ENCODE peak calls at places on chromosome 16, in nine cellular contexts. One of them, this sample, is unnamed.

GRCh38 chr16:24906199-24906808 is 60.5 kb downstream of the SLC5A11 start:
- DNase-seq in GM10248: no peak
- DNase-seq in nephron progenitor cell: no peak
- DNase-seq in type B pancreatic cell: no peak
- DNase-seq in cardiac fibroblast: peak
- DNase-seq in foreskin fibroblast: peak
- DNase-seq in CD8-positive, alpha-beta T cell: no peak
- DNase-seq in WERI-Rb-1: no peak
- DNase-seq in lower leg skin: no peak
- DNase-seq in this sample: no peak

GRCh38 chr16:78455861-78456260 is 356.4 kb downstream of the WWOX start:
- DNase-seq in type B pancreatic cell: no peak
- DNase-seq in WERI-Rb-1: no peak
- DNase-seq in CD8-positive, alpha-beta T cell: no peak
- DNase-seq in GM10248: no peak
- DNase-seq in nephron progenitor cell: no peak
- DNase-seq in cardiac fibroblast: no peak
- DNase-seq in lower leg skin: no peak
- DNase-seq in foreskin fibroblast: no peak
- DNase-seq in this sample: no peak

GRCh38 chr16:70493863-70494770 is 29.2 kb downstream of the COG4 start:
- DNase-seq in type B pancreatic cell: no peak
- DNase-seq in WERI-Rb-1: no peak
- DNase-seq in CD8-positive, alpha-beta T cell: no peak
- DNase-seq in nephron progenitor cell: no peak
- DNase-seq in cardiac fibroblast: no peak
- DNase-seq in GM10248: no peak
- DNase-seq in lower leg skin: no peak
- DNase-seq in foreskin fibroblast: peak
- DNase-seq in this sample: no peak

GRCh38 chr16:3256876-3257465 is 538 bp upstream of the MEFV start:
- DNase-seq in CD8-positive, alpha-beta T cell: no peak
- DNase-seq in lower leg skin: no peak
- DNase-seq in WERI-Rb-1: no peak
- DNase-seq in GM10248: no peak
- DNase-seq in type B pancreatic cell: no peak
- DNase-seq in cardiac fibroblast: peak
- DNase-seq in foreskin fibroblast: peak
- DNase-seq in nephron progenitor cell: no peak
- DNase-seq in this sample: no peak

GRCh38 chr16:85486256-85486915 is 126.7 kb upstream of the GSE1 start:
- DNase-seq in GM10248: no peak
- DNase-seq in cardiac fibroblast: no peak
- DNase-seq in lower leg skin: no peak
- DNase-seq in nephron progenitor cell: no peak
- DNase-seq in type B pancreatic cell: no peak
- DNase-seq in CD8-positive, alpha-beta T cell: no peak
- DNase-seq in foreskin fibroblast: no peak
- DNase-seq in WERI-Rb-1: no peak
- DNase-seq in this sample: no peak

GRCh38 chr16:30382398-30383015 is at the start of gene SEPTIN1:
- DNase-seq in CD8-positive, alpha-beta T cell: peak
- DNase-seq in WERI-Rb-1: no peak
- DNase-seq in type B pancreatic cell: no peak
- DNase-seq in foreskin fibroblast: no peak
- DNase-seq in nephron progenitor cell: no peak
- DNase-seq in cardiac fibroblast: no peak
- DNase-seq in lower leg skin: no peak
- DNase-seq in GM10248: peak
- DNase-seq in this sample: no peak

GRCh38 chr16:14509055-14509454 is 121.0 kb downstream of the PARN start:
- DNase-seq in foreskin fibroblast: no peak
- DNase-seq in CD8-positive, alpha-beta T cell: no peak
- DNase-seq in type B pancreatic cell: no peak
- DNase-seq in cardiac fibroblast: peak
- DNase-seq in lower leg skin: no peak
- DNase-seq in WERI-Rb-1: no peak
- DNase-seq in nephron progenitor cell: no peak
- DNase-seq in GM10248: no peak
- DNase-seq in this sample: no peak

GRCh38 chr16:4212207-4212933 is 29.5 kb downstream of the SRL start:
- DNase-seq in type B pancreatic cell: no peak
- DNase-seq in WERI-Rb-1: no peak
- DNase-seq in foreskin fibroblast: no peak
- DNase-seq in CD8-positive, alpha-beta T cell: no peak
- DNase-seq in lower leg skin: no peak
- DNase-seq in GM10248: no peak
- DNase-seq in nephron progenitor cell: no peak
- DNase-seq in cardiac fibroblast: no peak
- DNase-seq in this sample: no peak

GRCh38 chr16:27859020-27859419 is 204.5 kb downstream of the GSG1L start:
- DNase-seq in cardiac fibroblast: no peak
- DNase-seq in CD8-positive, alpha-beta T cell: no peak
- DNase-seq in nephron progenitor cell: no peak
- DNase-seq in type B pancreatic cell: no peak
- DNase-seq in WERI-Rb-1: peak
- DNase-seq in lower leg skin: no peak
- DNase-seq in foreskin fibroblast: no peak
- DNase-seq in GM10248: no peak
- DNase-seq in this sample: no peak
- TF ChIP-seq CTCF in cardiac fibroblast: no peak
- TF ChIP-seq CTCF in CD8-positive, alpha-beta T cell: no peak
- TF ChIP-seq CTCF in nephron progenitor cell: no peak
- TF ChIP-seq CTCF in type B pancreatic cell: no peak
- TF ChIP-seq CTCF in WERI-Rb-1: peak
- TF ChIP-seq CTCF in lower leg skin: no peak
- TF ChIP-seq CTCF in foreskin fibroblast: no peak
- TF ChIP-seq CTCF in GM10248: no peak
- TF ChIP-seq CTCF in this sample: no peak

GRCh38 chr16:22933173-22933572 is 119.2 kb downstream of the HS3ST2 start:
- DNase-seq in foreskin fibroblast: peak
- DNase-seq in type B pancreatic cell: no peak
- DNase-seq in nephron progenitor cell: no peak
- DNase-seq in WERI-Rb-1: no peak
- DNase-seq in CD8-positive, alpha-beta T cell: no peak
- DNase-seq in lower leg skin: no peak
- DNase-seq in cardiac fibroblast: peak
- DNase-seq in GM10248: no peak
- DNase-seq in this sample: no peak
- TF ChIP-seq CTCF in foreskin fibroblast: no peak
- TF ChIP-seq CTCF in type B pancreatic cell: no peak
- TF ChIP-seq CTCF in nephron progenitor cell: no peak
- TF ChIP-seq CTCF in WERI-Rb-1: no peak
- TF ChIP-seq CTCF in CD8-positive, alpha-beta T cell: no peak
- TF ChIP-seq CTCF in lower leg skin: no peak
- TF ChIP-seq CTCF in cardiac fibroblast: no peak
- TF ChIP-seq CTCF in GM10248: no peak
- TF ChIP-seq CTCF in this sample: no peak

GRCh38 chr16:75093598-75094540 is 22.7 kb downstream of the LDHD start:
- DNase-seq in type B pancreatic cell: no peak
- DNase-seq in CD8-positive, alpha-beta T cell: no peak
- DNase-seq in foreskin fibroblast: no peak
- DNase-seq in cardiac fibroblast: no peak
- DNase-seq in lower leg skin: no peak
- DNase-seq in WERI-Rb-1: no peak
- DNase-seq in GM10248: no peak
- DNase-seq in nephron progenitor cell: no peak
- DNase-seq in this sample: no peak
- TF ChIP-seq CTCF in type B pancreatic cell: no peak
- TF ChIP-seq CTCF in CD8-positive, alpha-beta T cell: no peak
- TF ChIP-seq CTCF in foreskin fibroblast: no peak
- TF ChIP-seq CTCF in cardiac fibroblast: no peak
- TF ChIP-seq CTCF in lower leg skin: no peak
- TF ChIP-seq CTCF in WERI-Rb-1: no peak
- TF ChIP-seq CTCF in GM10248: no peak
- TF ChIP-seq CTCF in nephron progenitor cell: no peak
- TF ChIP-seq CTCF in this sample: no peak

DNA sequence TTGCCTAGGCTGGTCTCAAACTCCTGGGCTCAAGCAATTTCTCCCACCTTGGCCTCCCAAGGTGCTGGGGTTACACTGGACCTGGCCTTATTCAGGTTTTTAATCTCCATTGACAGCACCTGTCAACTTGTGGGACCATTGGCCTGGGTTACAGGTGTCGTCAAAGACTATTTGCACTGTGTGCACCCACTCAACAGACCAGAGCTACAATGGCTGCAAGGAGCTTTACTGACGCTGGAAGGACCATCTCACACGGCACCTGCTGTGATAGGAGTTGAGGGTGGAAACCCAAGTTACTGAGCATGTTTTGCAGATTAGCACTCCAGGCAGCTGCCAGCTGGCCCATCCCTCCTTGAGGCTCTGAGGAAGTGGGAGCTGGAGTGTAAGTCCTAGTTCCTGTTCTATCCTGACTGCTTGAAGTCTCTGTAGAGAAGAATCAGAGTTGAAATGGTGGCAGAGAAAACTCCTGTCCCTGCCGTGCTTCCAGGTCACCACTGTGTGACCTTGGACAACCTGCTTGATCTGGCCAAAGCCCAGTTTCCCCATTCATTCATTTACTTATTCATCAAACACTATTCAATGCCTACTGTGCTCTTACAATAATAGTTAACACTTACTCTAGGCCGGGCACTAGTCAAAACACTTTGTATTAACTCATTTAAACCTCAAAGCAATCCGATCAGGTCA is 42.4 kb upstream of the LONP2 start:
- DNase-seq in foreskin fibroblast: no peak
- DNase-seq in GM10248: no peak
- DNase-seq in cardiac fibroblast: no peak
- DNase-seq in type B pancreatic cell: no peak
- DNase-seq in WERI-Rb-1: peak
- DNase-seq in CD8-positive, alpha-beta T cell: no peak
- DNase-seq in nephron progenitor cell: no peak
- DNase-seq in lower leg skin: no peak
- DNase-seq in this sample: no peak
- TF ChIP-seq CTCF in foreskin fibroblast: no peak
- TF ChIP-seq CTCF in GM10248: no peak
- TF ChIP-seq CTCF in cardiac fibroblast: no peak
- TF ChIP-seq CTCF in type B pancreatic cell: no peak
- TF ChIP-seq CTCF in WERI-Rb-1: no peak
- TF ChIP-seq CTCF in CD8-positive, alpha-beta T cell: no peak
- TF ChIP-seq CTCF in nephron progenitor cell: no peak
- TF ChIP-seq CTCF in lower leg skin: no peak
- TF ChIP-seq CTCF in this sample: no peak

This sample was measured in keratinocyte.